ENCODE peak calls at places on chromosomes 1 and 21, in five cellular contexts. One of them, this sample, is unnamed.
A peak's percentile ranks its signal among the peaks of the same experiment; 100 is the strongest.

GRCh38 chr1:58396150-58396549 is 150.4 kb downstream of the OMA1 start:
- DNase-seq in upper lobe of left lung: no peak
- DNase-seq in pancreas: no peak
- DNase-seq in psoas muscle: no peak
- DNase-seq in kidney: no peak
- DNase-seq in this sample: no peak

GRCh38 chr21:40905251-40905650 is 58.3 kb upstream of the DSCAM start:
- DNase-seq in upper lobe of left lung: no peak
- DNase-seq in pancreas: no peak
- DNase-seq in psoas muscle: no peak
- DNase-seq in kidney: no peak
- DNase-seq in this sample: no peak

GRCh38 chr1:200699871-200700270 is 30.2 kb upstream of the DDX59 start:
- DNase-seq in upper lobe of left lung: no peak
- DNase-seq in pancreas: no peak
- DNase-seq in psoas muscle: no peak
- DNase-seq in kidney: no peak
- DNase-seq in this sample: no peak

GRCh38 chr1:222546548-222547259 is 1.2 kb downstream of the HHIPL2 start:
- DNase-seq in upper lobe of left lung: no peak
- DNase-seq in pancreas: no peak
- DNase-seq in psoas muscle: no peak
- DNase-seq in kidney: no peak
- DNase-seq in this sample: no peak

GRCh38 chr1:36479505-36480051 is 3.1 kb downstream of the CSF3R start:
- DNase-seq in upper lobe of left lung: no peak
- DNase-seq in pancreas: no peak
- DNase-seq in psoas muscle: no peak
- DNase-seq in kidney: no peak
- DNase-seq in this sample: no peak

GRCh38 chr1:65694126-65694525 is 98.6 kb upstream of the PDE4B start:
- DNase-seq in upper lobe of left lung: peak; percentile 37
- DNase-seq in pancreas: no peak
- DNase-seq in psoas muscle: no peak
- DNase-seq in kidney: no peak
- DNase-seq in this sample: no peak

GRCh38 chr1:10773376-10773775 is 23.1 kb downstream of the CASZ1 start:
- DNase-seq in upper lobe of left lung: no peak
- DNase-seq in pancreas: no peak
- DNase-seq in psoas muscle: peak; percentile 7
- DNase-seq in kidney: peak; percentile 63
- DNase-seq in this sample: no peak

GRCh38 chr1:224492632-224493031 is 58.0 kb upstream of the WDR26 start:
- DNase-seq in upper lobe of left lung: no peak
- DNase-seq in pancreas: no peak
- DNase-seq in psoas muscle: no peak
- DNase-seq in kidney: no peak
- DNase-seq in this sample: no peak

GRCh38 chr1:86567936-86568335 is 21.1 kb downstream of the CLCA4 start:
- DNase-seq in upper lobe of left lung: no peak
- DNase-seq in pancreas: no peak
- DNase-seq in psoas muscle: no peak
- DNase-seq in kidney: no peak
- DNase-seq in this sample: no peak

GRCh38 chr21:33411949-33412430 is 8.8 kb downstream of the IFNGR2 start:
- DNase-seq in upper lobe of left lung: no peak
- DNase-seq in pancreas: peak; percentile 60
- DNase-seq in psoas muscle: no peak
- DNase-seq in kidney: peak; percentile 51
- DNase-seq in this sample: no peak

GRCh38 chr1:3534803-3535637 is 76.3 kb downstream of the MEGF6 start:
- DNase-seq in upper lobe of left lung: no peak
- DNase-seq in pancreas: no peak
- DNase-seq in psoas muscle: peak; percentile 51
- DNase-seq in kidney: no peak
- DNase-seq in this sample: no peak

GRCh38 chr1:208264469-208265126 is 20.4 kb upstream of the PLXNA2 start:
- DNase-seq in upper lobe of left lung: no peak
- DNase-seq in pancreas: no peak
- DNase-seq in psoas muscle: no peak
- DNase-seq in kidney: no peak
- DNase-seq in this sample: no peak

GRCh38 chr1:177898377-177898648 is 71.5 kb downstream of the SEC16B start:
- DNase-seq in upper lobe of left lung: no peak
- DNase-seq in pancreas: no peak
- DNase-seq in psoas muscle: no peak
- DNase-seq in kidney: no peak
- DNase-seq in this sample: no peak

GRCh38 chr21:31408306-31409088 is 64.4 kb upstream of the TIAM1 start:
- DNase-seq in upper lobe of left lung: no peak
- DNase-seq in pancreas: no peak
- DNase-seq in psoas muscle: no peak
- DNase-seq in kidney: no peak
- DNase-seq in this sample: no peak

GRCh38 chr1:43274125-43274803 is 4.5 kb downstream of the TMEM125 start:
- DNase-seq in upper lobe of left lung: peak; percentile 61
- DNase-seq in pancreas: no peak
- DNase-seq in psoas muscle: no peak
- DNase-seq in kidney: no peak
- DNase-seq in this sample: no peak

GRCh38 chr1:167514278-167514677 is 4.1 kb downstream of the CD247 start:
- DNase-seq in upper lobe of left lung: no peak
- DNase-seq in pancreas: no peak
- DNase-seq in psoas muscle: no peak
- DNase-seq in kidney: no peak
- DNase-seq in this sample: no peak

GRCh38 chr1:243475966-243476365 is 220.1 kb downstream of the SDCCAG8 start:
- DNase-seq in upper lobe of left lung: no peak
- DNase-seq in pancreas: no peak
- DNase-seq in psoas muscle: no peak
- DNase-seq in kidney: no peak
- DNase-seq in this sample: no peak

GRCh38 chr1:204254031-204254661 is 40.4 kb upstream of the GOLT1A start:
- DNase-seq in upper lobe of left lung: peak; percentile 62
- DNase-seq in pancreas: no peak
- DNase-seq in psoas muscle: peak; percentile 71
- DNase-seq in kidney: peak; percentile 86
- DNase-seq in this sample: peak; percentile 45

GRCh38 chr1:196403803-196404690 is 204.2 kb downstream of the KCNT2 start:
- DNase-seq in upper lobe of left lung: no peak
- DNase-seq in pancreas: no peak
- DNase-seq in psoas muscle: no peak
- DNase-seq in kidney: no peak
- DNase-seq in this sample: no peak

GRCh38 chr1:151005729-151006330 is 872 bp downstream of the MINDY1 start:
- DNase-seq in upper lobe of left lung: no peak
- DNase-seq in pancreas: no peak
- DNase-seq in psoas muscle: no peak
- DNase-seq in kidney: no peak
- DNase-seq in this sample: no peak

GRCh38 chr1:4062992-4063391 is 162.9 kb upstream of the C1orf174 start:
- DNase-seq in upper lobe of left lung: no peak
- DNase-seq in pancreas: peak; percentile 51
- DNase-seq in psoas muscle: no peak
- DNase-seq in kidney: no peak
- DNase-seq in this sample: no peak

GRCh38 chr1:74508449-74508848 is 4.0 kb downstream of the LRRC53 start:
- DNase-seq in upper lobe of left lung: no peak
- DNase-seq in pancreas: no peak
- DNase-seq in psoas muscle: no peak
- DNase-seq in kidney: no peak
- DNase-seq in this sample: no peak

GRCh38 chr1:19454265-19455198 is 30.8 kb downstream of the CAPZB start:
- DNase-seq in upper lobe of left lung: no peak
- DNase-seq in pancreas: no peak
- DNase-seq in psoas muscle: no peak
- DNase-seq in kidney: no peak
- DNase-seq in this sample: no peak

GRCh38 chr1:166032163-166032562 is 134.6 kb downstream of the FAM78B start:
- DNase-seq in upper lobe of left lung: no peak
- DNase-seq in pancreas: no peak
- DNase-seq in psoas muscle: no peak
- DNase-seq in kidney: no peak
- DNase-seq in this sample: no peak

GRCh38 chr1:166032901-166033371 is 133.9 kb downstream of the FAM78B start:
- DNase-seq in upper lobe of left lung: no peak
- DNase-seq in pancreas: peak; percentile 83
- DNase-seq in psoas muscle: peak; percentile 15
- DNase-seq in kidney: no peak
- DNase-seq in this sample: no peak

GRCh38 chr1:166040223-166040622 is 126.6 kb downstream of the FAM78B start:
- DNase-seq in upper lobe of left lung: no peak
- DNase-seq in pancreas: no peak
- DNase-seq in psoas muscle: no peak
- DNase-seq in kidney: no peak
- DNase-seq in this sample: no peak

GRCh38 chr1:166039805-166040204 is 127.0 kb downstream of the FAM78B start:
- DNase-seq in upper lobe of left lung: no peak
- DNase-seq in pancreas: no peak
- DNase-seq in psoas muscle: no peak
- DNase-seq in kidney: no peak
- DNase-seq in this sample: no peak

GRCh38 chr1:166036092-166036491 is 130.7 kb downstream of the FAM78B start:
- DNase-seq in upper lobe of left lung: no peak
- DNase-seq in pancreas: no peak
- DNase-seq in psoas muscle: no peak
- DNase-seq in kidney: no peak
- DNase-seq in this sample: no peak
- H3K4me1 ChIP-seq in upper lobe of left lung: no peaks in the 10 kb centered on the region
- H3K4me1 ChIP-seq in pancreas: peaks cover 15% of the 10 kb centered on the region
- H3K4me1 ChIP-seq in psoas muscle: no peaks in the 10 kb centered on the region
- H3K4me1 ChIP-seq in kidney: no peaks in the 10 kb centered on the region
- H3K4me1 ChIP-seq in this sample: no peaks in the 10 kb centered on the region

GRCh38 chr1:38029081-38029681 is 16.6 kb downstream of the UTP11 start:
- DNase-seq in upper lobe of left lung: no peak
- DNase-seq in pancreas: no peak
- DNase-seq in psoas muscle: peak; percentile 39
- DNase-seq in kidney: no peak
- DNase-seq in this sample: peak; percentile 63
- TF ChIP-seq CTCF in upper lobe of left lung: no peak
- TF ChIP-seq CTCF in pancreas: no peak
- TF ChIP-seq CTCF in psoas muscle: no peak
- TF ChIP-seq CTCF in kidney: no peak
- TF ChIP-seq CTCF in this sample: no peak

DNA sequence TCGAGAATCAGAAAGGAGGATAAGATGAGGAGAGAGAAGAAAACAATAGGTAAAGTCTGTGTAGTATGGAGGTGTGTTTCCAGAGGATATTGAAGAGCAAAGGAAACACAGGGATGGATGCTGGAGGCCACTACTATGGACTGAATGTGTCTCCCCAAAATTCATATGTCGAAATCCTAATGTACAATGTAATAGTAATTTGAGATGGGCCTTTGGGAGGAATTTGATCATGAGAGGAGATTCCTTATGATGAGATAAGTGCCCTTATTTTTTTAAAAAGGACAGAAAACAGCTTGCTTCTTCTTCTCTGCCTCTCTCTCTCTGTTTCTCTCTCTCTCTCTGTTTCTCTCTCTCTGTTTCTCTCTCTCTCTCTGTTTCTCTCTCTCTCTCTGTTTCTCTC is 602.2 kb upstream of the ADAMTS5 start:
- DNase-seq in upper lobe of left lung: no peak
- DNase-seq in pancreas: no peak
- DNase-seq in psoas muscle: no peak
- DNase-seq in kidney: no peak
- DNase-seq in this sample: no peak
- H3K4me1 ChIP-seq in upper lobe of left lung: no peaks in the 10 kb centered on the region
- H3K4me1 ChIP-seq in pancreas: no peaks in the 10 kb centered on the region
- H3K4me1 ChIP-seq in psoas muscle: peaks cover 18% of the 10 kb centered on the region
- H3K4me1 ChIP-seq in kidney: peaks cover 6% of the 10 kb centered on the region
- H3K4me1 ChIP-seq in this sample: no peaks in the 10 kb centered on the region

GRCh38 chr21:42062543-42063022 is 8.5 kb upstream of the UMODL1 start:
- DNase-seq in upper lobe of left lung: peak; percentile 72
- DNase-seq in pancreas: no peak
- DNase-seq in psoas muscle: no peak
- DNase-seq in kidney: peak; percentile 82
- DNase-seq in this sample: no peak

GRCh38 chr21:42061195-42061865 is 9.8 kb upstream of the UMODL1 start:
- DNase-seq in upper lobe of left lung: peak; percentile 60
- DNase-seq in pancreas: peak; percentile 44
- DNase-seq in psoas muscle: no peak
- DNase-seq in kidney: peak; percentile 58
- DNase-seq in this sample: no peak

GRCh38 chr21:42063206-42063577 is 7.9 kb upstream of the UMODL1 start:
- DNase-seq in upper lobe of left lung: peak; percentile 63
- DNase-seq in pancreas: no peak
- DNase-seq in psoas muscle: no peak
- DNase-seq in kidney: peak; percentile 67
- DNase-seq in this sample: no peak

GRCh38 chr21:42061866-42062542 is 9.1 kb upstream of the UMODL1 start:
- DNase-seq in upper lobe of left lung: no peak
- DNase-seq in pancreas: no peak
- DNase-seq in psoas muscle: no peak
- DNase-seq in kidney: peak; percentile 58
- DNase-seq in this sample: no peak

GRCh38 chr21:42063578-42064521 is 7.3 kb upstream of the UMODL1 start:
- DNase-seq in upper lobe of left lung: peak; percentile 65
- DNase-seq in pancreas: no peak
- DNase-seq in psoas muscle: no peak
- DNase-seq in kidney: peak; percentile 77
- DNase-seq in this sample: peak; percentile 74
- TF ChIP-seq CTCF in upper lobe of left lung: peak; percentile 29
- TF ChIP-seq CTCF in pancreas: no peak
- TF ChIP-seq CTCF in psoas muscle: no peak
- TF ChIP-seq CTCF in kidney: no peak
- TF ChIP-seq CTCF in this sample: peak; percentile 6